ENCODE peak calls at places on chromosomes 4 and X, in five cellular contexts. H, Z, V, S and L are unnamed samples.
A peak's percentile ranks its signal among the peaks of the same experiment; 100 is the strongest.

GRCh38 chr4:187484186-187484585 is 511.4 kb upstream of the ZFP42 start:
- DNase-seq in Z (no peak), H (no peak), S (no peak), V (no peak), L (no peak)

GRCh38 chrX:21806691-21807090 is 32.7 kb upstream of the MBTPS2 start:
- DNase-seq in S (no peak), H (no peak), V (no peak), Z (no peak), L (no peak)

GRCh38 chr4:109067509-109068205 is 234.8 kb downstream of the COL25A1 start:
- DNase-seq in V (no peak), Z (peak; percentile 55), H (peak; percentile 78), S (no peak), L (no peak)

GRCh38 chrX:9163153-9163790 is 129.3 kb upstream of the FAM9B start:
- DNase-seq in Z (no peak), S (no peak), H (no peak), V (no peak), L (no peak)

GRCh38 chr4:140856692-140857091 is 100.5 kb upstream of the TBC1D9 start:
- DNase-seq in Z (no peak), S (peak; percentile 38), V (no peak), H (no peak), L (no peak)

GRCh38 chr4:70815370-70815769 is 24.3 kb downstream of the GRSF1 start:
- DNase-seq in S (no peak), V (no peak), H (no peak), Z (no peak), L (no peak)

GRCh38 chr4:183200453-183200852 is 101.4 kb downstream of the WWC2 start:
- DNase-seq in S (peak; percentile 27), V (no peak), H (no peak), Z (peak; percentile 94), L (no peak)

GRCh38 chr4:169142390-169142789 is 128.4 kb downstream of the SH3RF1 start:
- DNase-seq in H (no peak), Z (no peak), S (no peak), V (no peak), L (no peak)

GRCh38 chr4:19791422-19792113 is 460.1 kb upstream of the SLIT2 start:
- DNase-seq in Z (no peak), V (no peak), S (no peak), H (no peak), L (no peak)

GRCh38 chr4:119615068-119615744 is 13.4 kb downstream of the PDE5A start:
- DNase-seq in H (no peak), V (no peak), S (no peak), Z (no peak), L (no peak)

GRCh38 chrX:123450217-123450616 is 266.1 kb downstream of the GRIA3 start:
- DNase-seq in V (peak; percentile 14), H (no peak), S (no peak), Z (peak; percentile 4), L (no peak)

GRCh38 chr4:3747582-3747906 is 18.6 kb upstream of the ADRA2C start:
- DNase-seq in S (no peak), Z (peak; percentile 14), V (peak; percentile 45), H (no peak), L (no peak)

GRCh38 chr4:168705121-168705520 is 208.3 kb downstream of the PALLD start:
- DNase-seq in S (no peak), H (no peak), Z (no peak), V (no peak), L (no peak)

GRCh38 chrX:112769034-112769433 is 71.6 kb downstream of the AMOT start:
- DNase-seq in Z (no peak), H (no peak), V (no peak), S (no peak), L (no peak)

GRCh38 chr4:176660561-176660960 is 132.2 kb downstream of the VEGFC start:
- DNase-seq in S (no peak), V (no peak), Z (peak; percentile 20), H (no peak), L (no peak)

GRCh38 chr4:138035781-138036258 is 206.3 kb downstream of the SLC7A11 start:
- DNase-seq in Z (peak; percentile 19), S (no peak), V (peak; percentile 62), H (no peak), L (peak; percentile 21)

GRCh38 chrX:49930046-49930445 is 7.7 kb downstream of the CLCN5 start:
- DNase-seq in S (no peak), Z (no peak), V (no peak), H (no peak), L (no peak)

GRCh38 chr4:1026115-1026514 is 14.7 kb downstream of the FGFRL1 start:
- DNase-seq in V (peak; percentile 58), S (peak; percentile 43), Z (peak; percentile 77), H (no peak), L (peak; percentile 25)

GRCh38 chr4:82519072-82519471 is 42.7 kb downstream of the TMEM150C start:
- DNase-seq in Z (no peak), V (no peak), S (no peak), H (no peak), L (no peak)

GRCh38 chr4:146292508-146292907 is 78.2 kb downstream of the REELD1 start:
- DNase-seq in Z (no peak), V (peak; percentile 21), S (no peak), H (no peak), L (no peak)

GRCh38 chrX:13898603-13899002 is 81.7 kb upstream of the GPM6B start:
- DNase-seq in Z (no peak), S (no peak), H (no peak), V (no peak), L (no peak)

GRCh38 chr4:89889289-89889688 is 5.4 kb upstream of the MMRN1 start:
- DNase-seq in V (peak; percentile 63), S (no peak), H (peak; percentile 60), Z (peak; percentile 3), L (peak; percentile 99)

GRCh38 chr4:6716018-6716911 is at the start of gene BLOC1S4:
- DNase-seq in V (peak; percentile 95), Z (peak; percentile 89), H (peak; percentile 86), S (peak; percentile 90), L (peak; percentile 96)
- TF ChIP-seq POLR2A in V (peak; percentile 81), Z (peak; percentile 86), H (no peak), S (no peak), L (peak; percentile 84)

GRCh38 chr4:54232151-54232688 is 3.1 kb downstream of the PDGFRA start:
- DNase-seq in S (no peak), Z (no peak), V (no peak), H (no peak), L (no peak)

GRCh38 chr4:54233697-54234496 is 4.8 kb downstream of the PDGFRA start:
- DNase-seq in H (peak; percentile 90), V (peak; percentile 76), S (peak; percentile 82), Z (peak; percentile 83), L (peak; percentile 87)

GRCh38 chr4:54231419-54232150 is 2.5 kb downstream of the PDGFRA start:
- DNase-seq in H (peak; percentile 82), S (peak; percentile 72), Z (no peak), V (no peak), L (no peak)

GRCh38 chr4:54234497-54235205 is 5.6 kb downstream of the PDGFRA start:
- DNase-seq in Z (no peak), S (no peak), V (no peak), H (no peak), L (no peak)

GRCh38 chr4:54233128-54233696 is 4.1 kb downstream of the PDGFRA start:
- DNase-seq in S (peak; percentile 89), H (peak; percentile 84), V (peak; percentile 83), Z (peak; percentile 87), L (peak; percentile 84)
- TF ChIP-seq POLR2A in S (no peak), H (no peak), V (no peak), Z (peak; percentile 13), L (no peak)

DNA sequence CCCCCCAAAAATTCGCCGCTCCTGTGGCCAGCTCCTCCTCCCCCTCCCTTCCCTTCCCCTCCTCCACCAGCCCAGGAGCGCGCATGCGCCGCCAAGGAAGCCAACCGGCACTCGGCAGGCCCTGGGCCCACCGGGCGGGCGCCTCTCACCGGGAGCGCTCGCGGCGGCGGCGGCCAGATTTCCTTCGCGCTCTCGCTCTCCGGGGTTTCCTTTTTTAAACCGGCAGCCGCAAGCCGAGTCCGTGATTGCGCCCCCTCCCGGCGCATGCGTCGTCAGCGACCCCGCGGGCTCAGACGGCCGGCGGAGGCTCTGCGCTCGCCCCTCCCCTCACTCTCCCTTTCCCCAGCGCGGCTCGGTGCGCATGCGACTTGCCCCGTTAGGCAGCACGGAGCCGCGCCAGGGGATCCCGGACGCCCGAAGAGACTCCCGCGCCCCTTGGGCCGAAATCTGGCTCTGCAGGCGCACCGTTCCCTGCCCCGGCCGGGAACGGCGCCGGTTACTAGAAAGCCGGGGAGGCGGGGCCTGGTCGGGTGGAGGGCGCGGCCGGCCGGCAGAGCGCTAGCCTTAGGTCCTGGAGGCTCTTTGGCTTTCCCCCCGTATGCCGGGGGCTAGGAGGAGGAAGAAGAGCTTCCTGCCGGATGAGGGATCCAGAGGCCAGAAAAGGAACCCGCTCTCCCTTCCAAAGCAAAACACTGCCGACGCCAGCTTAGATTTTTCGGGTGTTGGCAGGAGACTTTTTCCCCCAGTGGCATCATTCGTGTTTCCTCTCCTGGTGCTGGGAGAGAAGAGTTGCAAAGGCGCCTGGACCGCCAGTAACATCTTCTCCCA is at the start of gene CLOCK:
- DNase-seq in S (peak; percentile 90), Z (peak; percentile 91), H (peak; percentile 92), V (peak; percentile 89), L (peak; percentile 90)
- TF ChIP-seq POLR2A in S (no peak), Z (peak; percentile 78), H (no peak), V (peak; percentile 72), L (no peak)

GRCh38 chrX:114472788-114473187 is 111.1 kb upstream of the HTR2C start:
- DNase-seq in S (no peak), Z (no peak), V (no peak), H (no peak), L (no peak)
- TF ChIP-seq POLR2A in S (no peak), Z (no peak), V (no peak), H (no peak), L (no peak)

DNA sequence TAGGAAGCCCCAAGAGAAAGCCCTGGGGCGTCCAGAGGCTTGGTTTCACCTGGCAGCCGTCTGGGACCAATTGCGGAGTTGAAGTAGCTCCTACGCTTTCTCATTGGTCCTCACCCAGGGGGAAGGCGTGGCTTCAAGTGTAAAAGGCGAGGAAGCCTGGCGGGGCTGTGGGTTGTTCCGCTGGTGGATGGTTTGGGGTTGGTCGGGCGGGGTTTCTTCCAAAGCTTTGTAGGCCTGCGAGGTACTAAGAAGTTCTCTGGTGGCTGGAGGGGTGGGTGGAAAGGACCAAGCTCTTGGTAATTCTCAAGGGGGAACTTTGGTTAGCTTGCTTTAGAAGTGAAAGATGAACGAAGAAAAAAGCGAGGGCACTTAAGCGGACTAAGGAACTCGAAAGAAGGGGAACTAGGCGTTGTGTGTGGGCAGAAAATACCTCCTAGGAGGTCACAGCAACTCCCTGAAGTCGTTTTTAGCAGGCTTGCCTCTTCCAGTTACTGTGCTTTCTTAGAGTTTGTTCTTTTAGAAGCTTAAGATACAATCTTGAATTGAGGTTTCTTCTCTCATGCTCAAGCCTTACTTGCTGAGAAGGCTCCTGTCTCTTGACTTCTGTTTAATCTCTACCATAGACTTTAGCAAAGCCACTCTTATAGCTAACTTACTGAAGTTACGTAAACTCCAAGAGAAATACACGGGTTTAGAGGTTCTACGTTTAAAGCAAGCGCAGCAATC is 36.7 kb downstream of the CCNG2 start:
- DNase-seq in S (peak; percentile 59), Z (peak; percentile 39), H (peak; percentile 70), V (peak; percentile 65), L (peak; percentile 36)
- TF ChIP-seq POLR2A in S (no peak), Z (no peak), H (no peak), V (no peak), L (peak; percentile 27)